ENCODE peak calls at places on chromosomes 13 and 19, in eight cellular contexts. T, R, L, G, Q, E, A and S are unnamed samples.

GRCh38 chr13:46295531-46296464 is 84.1 kb downstream of the LRRC63 start:
- DNase-seq in T (no peak), R (no peak), L (no peak), G (no peak), Q (peak), E (peak), A (peak), S (peak)

GRCh38 chr19:4721196-4721595 is 2.4 kb downstream of the DPP9 start:
- DNase-seq in T (no peak), R (no peak), L (no peak), G (no peak), Q (no peak), E (no peak), A (no peak), S (no peak)

GRCh38 chr19:38034153-38034835 is 127.3 kb downstream of the SIPA1L3 start:
- DNase-seq in T (peak), R (no peak), L (no peak), G (no peak), Q (no peak), E (no peak), A (no peak), S (no peak)

GRCh38 chr19:10961073-10961762 is 388 bp downstream of the SMARCA4 start:
- DNase-seq in T (no peak), R (no peak), L (peak), G (no peak), Q (peak), E (peak), A (peak), S (no peak)

GRCh38 chr13:73064991-73065390 is 6.2 kb downstream of the KLF5 start:
- DNase-seq in T (no peak), R (no peak), L (no peak), G (no peak), Q (no peak), E (no peak), A (no peak), S (no peak)

GRCh38 chr19:46073268-46073922 is 32.6 kb upstream of the IGFL4 start:
- DNase-seq in T (no peak), R (no peak), L (no peak), G (no peak), Q (no peak), E (no peak), A (no peak), S (peak)

GRCh38 chr19:17936379-17936778 is 3.6 kb downstream of the CCDC124 start:
- DNase-seq in T (no peak), R (no peak), L (no peak), G (no peak), Q (no peak), E (no peak), A (no peak), S (no peak)

GRCh38 chr19:1164684-1165531 is 9.2 kb downstream of the SBNO2 start:
- DNase-seq in T (no peak), R (no peak), L (peak), G (peak), Q (no peak), E (no peak), A (no peak), S (no peak)

GRCh38 chr13:97327521-97328221 is 105.5 kb downstream of the MBNL2 start:
- DNase-seq in T (no peak), R (no peak), L (no peak), G (no peak), Q (no peak), E (no peak), A (no peak), S (no peak)

GRCh38 chr19:16417660-16418596 is 53.8 kb downstream of the EPS15L1 start:
- DNase-seq in T (peak), R (peak), L (peak), G (peak), Q (peak), E (peak), A (peak), S (peak)

GRCh38 chr13:67229438-67230242 is 496 bp downstream of the PCDH9 start:
- DNase-seq in T (peak), R (no peak), L (no peak), G (no peak), Q (no peak), E (no peak), A (no peak), S (peak)

GRCh38 chr19:29771708-29772415 is 39.9 kb upstream of the CCNE1 start:
- DNase-seq in T (peak), R (peak), L (peak), G (no peak), Q (peak), E (peak), A (peak), S (peak)

GRCh38 chr13:41179593-41180250 is 14.6 kb downstream of the KBTBD7 start:
- DNase-seq in T (no peak), R (no peak), L (no peak), G (no peak), Q (no peak), E (no peak), A (no peak), S (peak)

GRCh38 chr13:75771818-75772217 is 135.7 kb downstream of the LMO7 start:
- DNase-seq in T (no peak), R (no peak), L (no peak), G (no peak), Q (peak), E (no peak), A (peak), S (peak)

GRCh38 chr19:45526143-45526542 is 18.9 kb downstream of the VASP start:
- DNase-seq in T (peak), R (no peak), L (peak), G (no peak), Q (peak), E (no peak), A (peak), S (no peak)

GRCh38 chr13:69324109-69324886 is 783.3 kb upstream of the ATXN8OS start:
- DNase-seq in T (no peak), R (no peak), L (no peak), G (no peak), Q (no peak), E (no peak), A (no peak), S (peak)

GRCh38 chr19:10725415-10725814 is 7.5 kb downstream of the DNM2 start:
- DNase-seq in T (no peak), R (no peak), L (no peak), G (no peak), Q (no peak), E (no peak), A (no peak), S (no peak)

GRCh38 chr13:43140985-43141384 is 117.6 kb downstream of the DNAJC15 start:
- DNase-seq in T (no peak), R (no peak), L (no peak), G (no peak), Q (no peak), E (no peak), A (no peak), S (no peak)

GRCh38 chr19:32397736-32398135 is 7.8 kb upstream of the DPY19L3 start:
- DNase-seq in T (peak), R (no peak), L (no peak), G (no peak), Q (no peak), E (no peak), A (peak), S (peak)

GRCh38 chr13:109785141-109785891 is 1.1 kb downstream of the IRS2 start:
- DNase-seq in T (no peak), R (no peak), L (peak), G (peak), Q (no peak), E (peak), A (peak), S (peak)

GRCh38 chr19:11435833-11436313 is 438 bp downstream of the PRKCSH start:
- DNase-seq in T (no peak), R (no peak), L (peak), G (peak), Q (peak), E (no peak), A (no peak), S (peak)

GRCh38 chr13:97695684-97696083 is 257.8 kb upstream of the IPO5 start:
- DNase-seq in T (no peak), R (no peak), L (no peak), G (no peak), Q (no peak), E (no peak), A (no peak), S (no peak)

GRCh38 chr19:45958763-45959516 is 14.7 kb downstream of the NOVA2 start:
- DNase-seq in T (no peak), R (no peak), L (no peak), G (no peak), Q (no peak), E (no peak), A (peak), S (no peak)

GRCh38 chr13:40622246-40622645 is 44.2 kb downstream of the FOXO1 start:
- DNase-seq in T (no peak), R (no peak), L (no peak), G (no peak), Q (no peak), E (no peak), A (no peak), S (no peak)

GRCh38 chr13:110308377-110309158 is 1.5 kb downstream of the COL4A2 start:
- DNase-seq in T (peak), R (no peak), L (peak), G (no peak), Q (no peak), E (no peak), A (no peak), S (peak)

GRCh38 chr13:34654682-34655081 is 287.4 kb upstream of the NBEA start:
- DNase-seq in T (no peak), R (no peak), L (no peak), G (no peak), Q (no peak), E (no peak), A (no peak), S (no peak)

GRCh38 chr19:13013649-13014048 is 18.4 kb downstream of the NFIX start:
- DNase-seq in T (no peak), R (no peak), L (no peak), G (no peak), Q (no peak), E (no peak), A (no peak), S (no peak)